ENCODE peak calls at places on chromosome 2, in four cellular contexts. L is GM23338, H is GM12878, X is endothelial cell of umbilical vein. B is an unnamed sample.

GRCh38 chr2:162025121-162025911 is 48.7 kb downstream of the DPP4 start:
- DNase-seq in L (no peak), H (no peak), X (no peak), B (no peak)

GRCh38 chr2:222208010-222208690 is 90.6 kb downstream of the PAX3 start:
- DNase-seq in L (no peak), H (no peak), X (no peak), B (no peak)

GRCh38 chr2:222318026-222318711 is 19.4 kb upstream of the PAX3 start:
- DNase-seq in L (peak), H (no peak), X (peak), B (peak)

GRCh38 chr2:43980902-43981301 is 14.9 kb downstream of the LRPPRC start:
- DNase-seq in L (no peak), H (no peak), X (no peak), B (no peak)

GRCh38 chr2:11473604-11474440 is 7.9 kb upstream of the E2F6 start:
- DNase-seq in L (no peak), H (no peak), X (no peak), B (no peak)

GRCh38 chr2:191499874-191500565 is 177.9 kb upstream of the NABP1 start:
- DNase-seq in L (no peak), H (no peak), X (no peak), B (peak)

GRCh38 chr2:157628532-157629415 is at the start of gene ACVR1C:
- DNase-seq in L (peak), H (no peak), X (peak), B (no peak)

GRCh38 chr2:119487434-119488244 is 36.6 kb downstream of the SCTR start:
- DNase-seq in L (no peak), H (peak), X (no peak), B (no peak)

GRCh38 chr2:102099536-102100293 is 42.8 kb upstream of the IL1R1 start:
- DNase-seq in L (no peak), H (no peak), X (no peak), B (no peak)

GRCh38 chr2:109218087-109218791 is 89.2 kb downstream of the SH3RF3 start:
- DNase-seq in L (no peak), H (peak), X (no peak), B (no peak)

GRCh38 chr2:171566099-171566498 is 43.8 kb downstream of the CYBRD1 start:
- DNase-seq in L (no peak), H (no peak), X (no peak), B (no peak)

GRCh38 chr2:105744091-105744908 is 412 bp upstream of the NCK2 start:
- DNase-seq in L (peak), H (no peak), X (peak), B (no peak)

GRCh38 chr2:219458996-219459395 is 24.4 kb downstream of the SPEG start:
- DNase-seq in L (no peak), H (no peak), X (no peak), B (no peak)

GRCh38 chr2:216691210-216691741 is 4.1 kb downstream of the IGFBP5 start:
- DNase-seq in L (peak), H (no peak), X (no peak), B (no peak)

GRCh38 chr2:122734756-122735155 is 979.3 kb downstream of the TSN start:
- DNase-seq in L (peak), H (no peak), X (no peak), B (no peak)

GRCh38 chr2:214297424-214297823 is 113.4 kb upstream of the VWC2L start:
- DNase-seq in L (no peak), H (no peak), X (no peak), B (no peak)

GRCh38 chr2:200702646-200703118 is 109.0 kb upstream of the BZW1 start:
- DNase-seq in L (no peak), H (no peak), X (no peak), B (no peak)

GRCh38 chr2:43071629-43072550 is 154.5 kb downstream of the ZFP36L2 start:
- DNase-seq in L (no peak), H (no peak), X (no peak), B (no peak)

GRCh38 chr2:197256771-197257170 is 53.8 kb downstream of the ANKRD44 start:
- DNase-seq in L (no peak), H (no peak), X (no peak), B (no peak)

GRCh38 chr2:236760246-236760645 is 190.6 kb downstream of the ACKR3 start:
- DNase-seq in L (no peak), H (no peak), X (no peak), B (no peak)

GRCh38 chr2:48341556-48342133 is 188.3 kb upstream of the STON1 start:
- DNase-seq in L (no peak), H (no peak), X (peak), B (no peak)

GRCh38 chr2:65877331-65877791 is 445.0 kb upstream of the SPRED2 start:
- DNase-seq in L (no peak), H (no peak), X (no peak), B (no peak)

GRCh38 chr2:17298453-17298852 is 219.8 kb downstream of the RAD51AP2 start:
- DNase-seq in L (no peak), H (no peak), X (no peak), B (no peak)

GRCh38 chr2:40485319-40485718 is 33.4 kb upstream of the SLC8A1 start:
- DNase-seq in L (no peak), H (no peak), X (no peak), B (no peak)

GRCh38 chr2:240561325-240561971 is 1.3 kb downstream of the DUSP28 start:
- DNase-seq in L (no peak), H (peak), X (peak), B (no peak)

GRCh38 chr2:230932556-230933511 is 7.8 kb upstream of the GPR55 start:
- DNase-seq in L (no peak), H (no peak), X (no peak), B (no peak)

GRCh38 chr2:143428700-143429099 is 299.5 kb downstream of the ARHGAP15 start:
- DNase-seq in L (no peak), H (no peak), X (no peak), B (no peak)

GRCh38 chr2:181984814-181985631 is 630 bp upstream of the PPP1R1C start:
- DNase-seq in L (no peak), H (no peak), X (no peak), B (no peak)

GRCh38 chr2:233413529-233414272 is 59.4 kb downstream of the DGKD start:
- DNase-seq in L (no peak), H (no peak), X (peak), B (no peak)

GRCh38 chr2:201260302-201260800 is at the start of gene CASP8:
- DNase-seq in L (no peak), H (no peak), X (no peak), B (no peak)

GRCh38 chr2:468631-469310 is 180.9 kb upstream of the ALKAL2 start:
- DNase-seq in L (peak), H (no peak), X (no peak), B (peak)

GRCh38 chr2:54629914-54630609 is 93.4 kb upstream of the EML6 start:
- DNase-seq in L (no peak), H (peak), X (no peak), B (no peak)

GRCh38 chr2:127173073-127173472 is 47.0 kb downstream of the CYP27C1 start:
- DNase-seq in L (no peak), H (no peak), X (peak), B (no peak)

DNA sequence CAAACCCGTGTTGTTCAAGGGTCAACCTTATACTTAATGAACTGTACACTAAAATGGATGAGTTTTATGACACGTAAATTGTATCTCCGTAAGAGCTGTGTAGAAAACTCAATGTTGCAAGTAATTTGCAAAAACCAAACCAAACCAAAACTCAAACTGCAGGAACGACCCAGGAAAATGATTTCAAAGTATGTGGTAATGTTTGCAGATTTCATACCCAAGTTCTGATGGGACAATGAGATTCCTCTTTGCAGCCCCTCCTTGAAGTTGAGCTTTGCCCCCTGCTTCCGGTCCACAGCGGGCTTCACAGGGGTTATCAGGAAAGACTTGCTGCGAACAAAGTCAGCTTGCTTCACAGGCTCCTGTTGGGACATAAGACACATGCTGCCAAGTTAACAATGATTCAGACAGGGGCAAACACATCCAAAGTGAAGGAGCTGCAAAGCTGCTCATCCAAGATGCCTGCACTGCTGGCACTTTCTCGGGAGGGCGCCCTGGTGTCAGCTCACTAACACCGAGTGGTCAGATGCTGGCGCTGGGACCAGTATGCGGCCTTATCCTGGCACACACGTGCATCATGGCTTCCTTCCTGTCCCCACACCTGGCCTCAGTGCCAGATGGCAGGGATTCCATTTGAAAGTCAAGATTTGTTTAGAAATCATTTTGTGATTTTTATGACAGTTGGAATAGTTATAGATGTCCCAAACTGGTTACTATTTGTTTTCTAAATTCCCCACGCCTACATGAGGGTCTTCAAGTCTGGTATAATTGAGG is 65.2 kb upstream of the MGAT4A start:
- DNase-seq in L (peak), H (no peak), X (peak), B (no peak)
- TF ChIP-seq EZH2 in L (no peak), H (no peak), X (no peak), B (no peak)

DNA sequence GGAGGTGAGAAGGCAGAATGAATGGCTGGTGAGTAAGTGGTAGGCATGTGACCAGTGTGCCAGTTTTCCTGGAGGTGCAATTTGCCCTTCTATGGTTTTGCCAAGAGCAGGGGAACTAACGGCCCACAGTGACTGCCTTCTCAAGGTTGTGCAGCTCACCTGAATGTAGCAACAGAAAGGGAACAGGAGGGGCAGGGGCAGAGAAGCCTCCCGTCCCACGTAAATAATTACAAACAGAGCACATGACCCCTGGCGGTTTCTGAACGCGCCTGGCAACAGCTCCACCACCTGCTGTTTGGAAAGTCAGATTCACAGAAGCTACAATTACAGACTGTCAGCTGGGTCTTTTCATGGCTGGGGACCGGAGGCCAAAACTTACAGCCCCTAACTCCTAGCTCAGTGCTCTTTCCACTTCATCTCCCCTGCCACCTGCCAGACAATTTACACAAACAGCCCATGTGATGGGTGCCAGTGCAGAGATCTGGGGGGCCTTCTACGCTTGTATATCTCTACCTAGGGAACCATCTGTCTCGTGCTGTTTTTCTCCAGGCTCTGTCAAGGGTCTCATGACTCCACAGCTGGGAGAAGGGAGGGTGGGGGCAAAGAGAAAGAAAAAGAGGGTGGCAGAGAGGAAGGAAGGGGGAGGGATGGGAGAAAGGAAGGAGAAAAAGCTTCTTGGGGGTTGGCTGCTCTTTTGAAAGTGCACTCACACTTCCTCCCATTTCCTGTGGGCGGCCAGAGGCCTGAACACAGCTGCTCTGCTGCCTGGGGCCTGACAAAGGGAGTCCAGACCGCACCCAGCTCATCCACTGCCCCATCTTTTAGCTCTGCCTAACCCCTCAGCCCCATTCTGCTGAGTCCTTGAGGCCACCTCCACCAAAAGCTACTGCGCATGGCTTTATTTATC is 69.5 kb downstream of the POLR1A start:
- DNase-seq in L (peak), H (peak), X (peak), B (no peak)
- TF ChIP-seq POLR2AphosphoS5 in L (no peak), H (peak), X (peak), B (no peak)

GRCh38 chr2:73981081-73981968 is 3.4 kb upstream of the TET3 start:
- DNase-seq in L (peak), H (no peak), X (no peak), B (no peak)
- TF ChIP-seq EZH2 in L (no peak), H (no peak), X (no peak), B (no peak)

GRCh38 chr2:38033651-38034050 is 42.3 kb downstream of the CYP1B1 start:
- DNase-seq in L (no peak), H (no peak), X (no peak), B (no peak)
- TF ChIP-seq POLR2AphosphoS5 in L (no peak), H (no peak), X (no peak), B (no peak)

B was measured in SK-N-MC.